ENCODE peak calls at places on chromosomes 1 and 21, in seven cellular contexts. One of them, this sample, is unnamed.

GRCh38 chr1:117013310-117013850 is 11.8 kb downstream of the CD101 start:
- DNase-seq in osteoblast: no peak
- DNase-seq in fibroblast of mammary gland: no peak
- DNase-seq in lung: no peak
- DNase-seq in choroid plexus epithelial cell: no peak
- DNase-seq in fibroblast of the aortic adventitia: no peak
- DNase-seq in cardiac muscle cell: no peak
- DNase-seq in this sample: no peak

GRCh38 chr1:208238710-208239517 is 5.3 kb downstream of the PLXNA2 start:
- DNase-seq in osteoblast: peak; percentile 93
- DNase-seq in cardiac muscle cell: peak; percentile 74
- DNase-seq in fibroblast of mammary gland: peak; percentile 61
- DNase-seq in lung: no peak
- DNase-seq in fibroblast of the aortic adventitia: peak; percentile 77
- DNase-seq in choroid plexus epithelial cell: peak; percentile 83
- DNase-seq in this sample: no peak

GRCh38 chr21:26964379-26964778 is 2.5 kb downstream of the ADAMTS5 start:
- DNase-seq in osteoblast: peak; percentile 91
- DNase-seq in fibroblast of mammary gland: peak; percentile 75
- DNase-seq in lung: peak; percentile 32
- DNase-seq in cardiac muscle cell: peak; percentile 42
- DNase-seq in choroid plexus epithelial cell: no peak
- DNase-seq in fibroblast of the aortic adventitia: peak; percentile 91
- DNase-seq in this sample: no peak

GRCh38 chr1:82562448-82562847 is 761.7 kb downstream of the ADGRL2 start:
- DNase-seq in choroid plexus epithelial cell: no peak
- DNase-seq in cardiac muscle cell: no peak
- DNase-seq in fibroblast of mammary gland: no peak
- DNase-seq in lung: no peak
- DNase-seq in osteoblast: no peak
- DNase-seq in fibroblast of the aortic adventitia: peak; percentile 46
- DNase-seq in this sample: no peak

GRCh38 chr1:235669277-235669676 is 19.7 kb upstream of the GNG4 start:
- DNase-seq in cardiac muscle cell: no peak
- DNase-seq in fibroblast of the aortic adventitia: no peak
- DNase-seq in choroid plexus epithelial cell: no peak
- DNase-seq in fibroblast of mammary gland: no peak
- DNase-seq in osteoblast: no peak
- DNase-seq in lung: no peak
- DNase-seq in this sample: no peak

GRCh38 chr1:59046730-59047157 is 250.2 kb upstream of the FGGY start:
- DNase-seq in choroid plexus epithelial cell: peak; percentile 63
- DNase-seq in fibroblast of the aortic adventitia: peak; percentile 48
- DNase-seq in fibroblast of mammary gland: no peak
- DNase-seq in cardiac muscle cell: no peak
- DNase-seq in osteoblast: no peak
- DNase-seq in lung: no peak
- DNase-seq in this sample: no peak

GRCh38 chr21:44601596-44602473 is 1.4 kb downstream of the KRTAP10-7 start:
- DNase-seq in osteoblast: no peak
- DNase-seq in fibroblast of the aortic adventitia: no peak
- DNase-seq in lung: no peak
- DNase-seq in fibroblast of mammary gland: no peak
- DNase-seq in choroid plexus epithelial cell: no peak
- DNase-seq in cardiac muscle cell: no peak
- DNase-seq in this sample: peak; percentile 61

GRCh38 chr1:163035791-163036249 is 33.3 kb upstream of the RGS4 start:
- DNase-seq in fibroblast of the aortic adventitia: peak; percentile 91
- DNase-seq in osteoblast: peak; percentile 46
- DNase-seq in lung: no peak
- DNase-seq in cardiac muscle cell: peak; percentile 55
- DNase-seq in fibroblast of mammary gland: peak; percentile 92
- DNase-seq in choroid plexus epithelial cell: peak; percentile 84
- DNase-seq in this sample: no peak

GRCh38 chr1:223709598-223709997 is 2.7 kb upstream of the CAPN2 start:
- DNase-seq in choroid plexus epithelial cell: peak; percentile 78
- DNase-seq in cardiac muscle cell: peak; percentile 62
- DNase-seq in lung: no peak
- DNase-seq in osteoblast: peak; percentile 89
- DNase-seq in fibroblast of mammary gland: peak; percentile 52
- DNase-seq in fibroblast of the aortic adventitia: peak; percentile 61
- DNase-seq in this sample: no peak

GRCh38 chr1:203178083-203178482 is 2.5 kb upstream of the MYBPH start:
- DNase-seq in fibroblast of the aortic adventitia: peak; percentile 19
- DNase-seq in fibroblast of mammary gland: peak; percentile 46
- DNase-seq in choroid plexus epithelial cell: no peak
- DNase-seq in lung: no peak
- DNase-seq in osteoblast: peak; percentile 82
- DNase-seq in cardiac muscle cell: no peak
- DNase-seq in this sample: no peak

GRCh38 chr1:59446257-59446901 is 149.5 kb downstream of the FGGY start:
- DNase-seq in lung: no peak
- DNase-seq in choroid plexus epithelial cell: peak; percentile 88
- DNase-seq in osteoblast: peak; percentile 80
- DNase-seq in fibroblast of mammary gland: peak; percentile 97
- DNase-seq in cardiac muscle cell: peak; percentile 82
- DNase-seq in fibroblast of the aortic adventitia: peak; percentile 94
- DNase-seq in this sample: no peak

GRCh38 chr21:39867198-39867650 is at the start of gene PCP4:
- DNase-seq in fibroblast of the aortic adventitia: no peak
- DNase-seq in fibroblast of mammary gland: peak; percentile 20
- DNase-seq in cardiac muscle cell: peak; percentile 10
- DNase-seq in choroid plexus epithelial cell: peak; percentile 41
- DNase-seq in osteoblast: no peak
- DNase-seq in lung: peak; percentile 52
- DNase-seq in this sample: no peak

GRCh38 chr1:114021665-114022099 is 42.4 kb downstream of the OLFML3 start:
- DNase-seq in cardiac muscle cell: no peak
- DNase-seq in lung: no peak
- DNase-seq in fibroblast of the aortic adventitia: no peak
- DNase-seq in fibroblast of mammary gland: no peak
- DNase-seq in osteoblast: no peak
- DNase-seq in choroid plexus epithelial cell: peak; percentile 16
- DNase-seq in this sample: no peak

GRCh38 chr1:109787845-109788605 is 24.3 kb upstream of the EPS8L3 start:
- DNase-seq in choroid plexus epithelial cell: no peak
- DNase-seq in cardiac muscle cell: no peak
- DNase-seq in osteoblast: no peak
- DNase-seq in fibroblast of mammary gland: no peak
- DNase-seq in lung: no peak
- DNase-seq in fibroblast of the aortic adventitia: no peak
- DNase-seq in this sample: peak; percentile 77

GRCh38 chr1:16117936-16118335 is 37.9 kb downstream of the EPHA2 start:
- DNase-seq in fibroblast of the aortic adventitia: no peak
- DNase-seq in choroid plexus epithelial cell: no peak
- DNase-seq in osteoblast: peak; percentile 67
- DNase-seq in fibroblast of mammary gland: no peak
- DNase-seq in lung: no peak
- DNase-seq in cardiac muscle cell: no peak
- DNase-seq in this sample: no peak

GRCh38 chr21:32951041-32951440 is 74.7 kb upstream of the OLIG2 start:
- DNase-seq in fibroblast of the aortic adventitia: no peak
- DNase-seq in fibroblast of mammary gland: no peak
- DNase-seq in lung: no peak
- DNase-seq in osteoblast: no peak
- DNase-seq in choroid plexus epithelial cell: no peak
- DNase-seq in cardiac muscle cell: no peak
- DNase-seq in this sample: no peak

GRCh38 chr1:198669023-198669698 is 30.3 kb downstream of the PTPRC start:
- DNase-seq in fibroblast of the aortic adventitia: peak; percentile 88
- DNase-seq in fibroblast of mammary gland: peak; percentile 90
- DNase-seq in cardiac muscle cell: peak; percentile 84
- DNase-seq in choroid plexus epithelial cell: peak; percentile 93
- DNase-seq in osteoblast: peak; percentile 80
- DNase-seq in lung: no peak
- DNase-seq in this sample: no peak

GRCh38 chr1:55064861-55065263 is 25.5 kb downstream of the PCSK9 start:
- DNase-seq in choroid plexus epithelial cell: peak; percentile 84
- DNase-seq in fibroblast of mammary gland: peak; percentile 53
- DNase-seq in cardiac muscle cell: peak; percentile 48
- DNase-seq in lung: peak; percentile 71
- DNase-seq in osteoblast: peak; percentile 89
- DNase-seq in fibroblast of the aortic adventitia: peak; percentile 69
- DNase-seq in this sample: no peak

GRCh38 chr1:55063562-55063942 is 24.2 kb downstream of the PCSK9 start:
- DNase-seq in fibroblast of the aortic adventitia: no peak
- DNase-seq in fibroblast of mammary gland: no peak
- DNase-seq in osteoblast: no peak
- DNase-seq in lung: no peak
- DNase-seq in cardiac muscle cell: no peak
- DNase-seq in choroid plexus epithelial cell: no peak
- DNase-seq in this sample: no peak

GRCh38 chr1:55062801-55063561 is 23.6 kb downstream of the PCSK9 start:
- DNase-seq in osteoblast: peak; percentile 29
- DNase-seq in fibroblast of the aortic adventitia: no peak
- DNase-seq in cardiac muscle cell: no peak
- DNase-seq in choroid plexus epithelial cell: no peak
- DNase-seq in fibroblast of mammary gland: no peak
- DNase-seq in lung: no peak
- DNase-seq in this sample: peak; percentile 90

GRCh38 chr1:55065649-55066048 is 26.3 kb downstream of the PCSK9 start:
- DNase-seq in fibroblast of mammary gland: no peak
- DNase-seq in choroid plexus epithelial cell: no peak
- DNase-seq in cardiac muscle cell: no peak
- DNase-seq in lung: no peak
- DNase-seq in osteoblast: no peak
- DNase-seq in fibroblast of the aortic adventitia: no peak
- DNase-seq in this sample: peak; percentile 41

GRCh38 chr1:55064071-55064581 is 24.8 kb downstream of the PCSK9 start:
- DNase-seq in fibroblast of the aortic adventitia: peak; percentile 55
- DNase-seq in cardiac muscle cell: peak; percentile 30
- DNase-seq in choroid plexus epithelial cell: no peak
- DNase-seq in osteoblast: peak; percentile 43
- DNase-seq in lung: no peak
- DNase-seq in fibroblast of mammary gland: no peak
- DNase-seq in this sample: peak; percentile 68
- TF ChIP-seq CTCF in fibroblast of the aortic adventitia: peak; percentile 31
- TF ChIP-seq CTCF in cardiac muscle cell: peak; percentile 37
- TF ChIP-seq CTCF in choroid plexus epithelial cell: no peak
- TF ChIP-seq CTCF in osteoblast: no peak
- TF ChIP-seq CTCF in lung: no peak
- TF ChIP-seq CTCF in fibroblast of mammary gland: no peak
- TF ChIP-seq CTCF in this sample: peak; percentile 19

DNA sequence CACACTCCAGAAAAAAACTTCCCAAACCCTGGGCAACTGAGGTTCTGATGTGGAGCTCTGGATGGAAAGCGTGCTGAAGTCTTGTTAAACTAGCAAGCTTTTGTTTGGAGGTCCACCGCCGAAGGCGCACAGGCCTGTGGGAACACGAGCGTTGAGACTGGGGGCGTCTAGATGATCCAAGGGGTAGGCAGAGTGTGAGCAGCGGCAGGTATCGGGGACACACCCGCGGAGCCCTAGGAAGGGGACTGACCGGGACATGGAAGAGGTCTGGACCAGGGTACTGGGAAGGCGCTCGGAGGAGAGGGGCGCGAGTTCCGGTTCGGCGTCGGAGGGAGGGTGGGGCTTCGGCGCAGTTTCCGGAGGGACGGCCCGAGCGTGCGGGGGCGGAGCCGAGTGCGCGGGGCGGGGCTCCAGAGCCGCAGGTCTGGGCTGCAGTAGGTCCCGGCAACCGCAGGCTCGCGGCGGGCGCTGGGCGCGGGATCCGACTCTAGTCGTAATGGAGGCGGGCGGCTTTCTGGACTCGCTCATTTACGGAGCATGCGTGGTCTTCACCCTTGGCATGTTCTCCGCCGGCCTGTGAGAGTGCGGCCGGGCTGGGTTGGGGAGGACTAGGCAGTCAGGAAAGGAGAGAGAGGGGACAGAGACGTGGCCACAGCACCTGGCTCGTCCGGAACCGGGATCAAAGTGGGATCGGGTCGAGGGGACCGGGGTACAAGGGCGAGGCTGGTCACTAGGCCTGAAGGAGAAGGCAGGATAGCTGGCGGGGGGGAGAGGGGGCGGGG is at the start of gene SLC50A1:
- DNase-seq in osteoblast: peak; percentile 98
- DNase-seq in fibroblast of mammary gland: peak; percentile 86
- DNase-seq in lung: peak; percentile 93
- DNase-seq in fibroblast of the aortic adventitia: peak; percentile 88
- DNase-seq in cardiac muscle cell: peak; percentile 97
- DNase-seq in choroid plexus epithelial cell: peak; percentile 96
- DNase-seq in this sample: peak; percentile 99
- TF ChIP-seq CTCF in osteoblast: no peak
- TF ChIP-seq CTCF in fibroblast of mammary gland: no peak
- TF ChIP-seq CTCF in lung: no peak
- TF ChIP-seq CTCF in fibroblast of the aortic adventitia: peak; percentile 25
- TF ChIP-seq CTCF in cardiac muscle cell: no peak
- TF ChIP-seq CTCF in choroid plexus epithelial cell: no peak
- TF ChIP-seq CTCF in this sample: peak; percentile 23

GRCh38 chr1:161738627-161739287 is 10.8 kb upstream of the DUSP12 start:
- DNase-seq in lung: no peak
- DNase-seq in choroid plexus epithelial cell: peak; percentile 91
- DNase-seq in cardiac muscle cell: peak; percentile 85
- DNase-seq in osteoblast: peak; percentile 69
- DNase-seq in fibroblast of mammary gland: peak; percentile 91
- DNase-seq in fibroblast of the aortic adventitia: peak; percentile 90
- DNase-seq in this sample: no peak
- TF ChIP-seq CTCF in lung: peak; percentile 52
- TF ChIP-seq CTCF in choroid plexus epithelial cell: peak; percentile 71
- TF ChIP-seq CTCF in cardiac muscle cell: peak; percentile 66
- TF ChIP-seq CTCF in osteoblast: peak; percentile 81
- TF ChIP-seq CTCF in fibroblast of mammary gland: peak; percentile 85
- TF ChIP-seq CTCF in fibroblast of the aortic adventitia: peak; percentile 68
- TF ChIP-seq CTCF in this sample: peak; percentile 78

GRCh38 chr1:234326493-234327366 is 46.5 kb upstream of the COA6 start:
- DNase-seq in fibroblast of mammary gland: peak; percentile 45
- DNase-seq in choroid plexus epithelial cell: peak; percentile 62
- DNase-seq in fibroblast of the aortic adventitia: peak; percentile 53
- DNase-seq in lung: peak; percentile 43
- DNase-seq in cardiac muscle cell: peak; percentile 71
- DNase-seq in osteoblast: peak; percentile 71
- DNase-seq in this sample: no peak

GRCh38 chr1:234327577-234328164 is 45.6 kb upstream of the COA6 start:
- DNase-seq in choroid plexus epithelial cell: no peak
- DNase-seq in fibroblast of mammary gland: no peak
- DNase-seq in cardiac muscle cell: no peak
- DNase-seq in fibroblast of the aortic adventitia: no peak
- DNase-seq in lung: no peak
- DNase-seq in osteoblast: no peak
- DNase-seq in this sample: no peak

GRCh38 chr1:234336359-234336758 is 36.9 kb upstream of the COA6 start:
- DNase-seq in osteoblast: no peak
- DNase-seq in fibroblast of the aortic adventitia: no peak
- DNase-seq in fibroblast of mammary gland: no peak
- DNase-seq in choroid plexus epithelial cell: no peak
- DNase-seq in cardiac muscle cell: no peak
- DNase-seq in lung: no peak
- DNase-seq in this sample: no peak

GRCh38 chr1:234330843-234331215 is 42.4 kb upstream of the COA6 start:
- DNase-seq in fibroblast of the aortic adventitia: no peak
- DNase-seq in choroid plexus epithelial cell: peak; percentile 13
- DNase-seq in cardiac muscle cell: peak; percentile 17
- DNase-seq in osteoblast: no peak
- DNase-seq in lung: no peak
- DNase-seq in fibroblast of mammary gland: peak; percentile 65
- DNase-seq in this sample: no peak

DNA sequence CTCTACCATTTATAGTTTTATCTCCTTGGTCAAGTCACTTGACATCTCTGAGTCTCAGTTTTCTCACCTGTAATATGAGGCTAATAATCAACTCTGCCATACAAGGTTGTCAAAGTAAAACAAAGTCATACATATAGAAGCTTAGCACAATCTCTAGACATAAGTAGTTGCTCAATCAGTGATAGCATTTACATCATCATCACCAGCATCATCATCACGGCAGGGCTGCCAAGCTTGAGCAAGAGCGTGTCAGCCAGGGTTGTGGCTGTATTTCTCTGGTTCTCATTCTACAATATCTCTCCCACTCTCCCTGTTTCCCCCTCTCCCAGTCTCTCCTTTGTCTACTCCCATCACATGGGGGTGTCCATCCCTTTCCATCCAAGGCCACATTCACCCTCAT is 41.7 kb upstream of the COA6 start:
- DNase-seq in fibroblast of the aortic adventitia: peak; percentile 36
- DNase-seq in choroid plexus epithelial cell: peak; percentile 42
- DNase-seq in osteoblast: no peak
- DNase-seq in fibroblast of mammary gland: peak; percentile 76
- DNase-seq in cardiac muscle cell: peak; percentile 74
- DNase-seq in lung: no peak
- DNase-seq in this sample: no peak
- TF ChIP-seq CTCF in fibroblast of the aortic adventitia: no peak
- TF ChIP-seq CTCF in choroid plexus epithelial cell: no peak
- TF ChIP-seq CTCF in osteoblast: no peak
- TF ChIP-seq CTCF in fibroblast of mammary gland: no peak
- TF ChIP-seq CTCF in cardiac muscle cell: no peak
- TF ChIP-seq CTCF in lung: no peak
- TF ChIP-seq CTCF in this sample: no peak

This sample was measured in chondrocyte.